ENCODE peak calls at places on chromosomes 2 and 18, in nine cellular contexts. K, E, X, Z, J, Q, F, P and S are unnamed samples.

GRCh38 chr2:163556511-163556910 is 179.3 kb downstream of the FIGN start:
- DNase-seq in K (no peak), E (no peak), X (no peak), Z (no peak), J (no peak), Q (no peak), F (no peak), P (no peak), S (no peak)

GRCh38 chr2:205792908-205793307 is 110.6 kb downstream of the NRP2 start:
- DNase-seq in K (no peak), E (no peak), X (no peak), Z (no peak), J (no peak), Q (no peak), F (no peak), P (no peak), S (no peak)

GRCh38 chr2:69139778-69140177 is 126.8 kb downstream of the ANTXR1 start:
- DNase-seq in K (no peak), E (no peak), X (no peak), Z (no peak), J (no peak), Q (no peak), F (no peak), P (no peak), S (no peak)

GRCh38 chr18:13437034-13437433 is 218.5 kb downstream of the LDLRAD4 start:
- DNase-seq in K (no peak), E (no peak), X (no peak), Z (no peak), J (no peak), Q (no peak), F (no peak), P (no peak), S (no peak)

GRCh38 chr18:11872479-11873136 is 21.4 kb downstream of the CHMP1B start:
- DNase-seq in K (no peak), E (no peak), X (peak), Z (peak), J (no peak), Q (peak), F (no peak), P (no peak), S (no peak)

GRCh38 chr2:172864182-172864581 is 128.5 kb downstream of the RAPGEF4 start:
- DNase-seq in K (peak), E (peak), X (peak), Z (peak), J (no peak), Q (peak), F (peak), P (no peak), S (no peak)

GRCh38 chr18:3605562-3606443 is 155.8 kb downstream of the TGIF1 start:
- DNase-seq in K (no peak), E (no peak), X (no peak), Z (peak), J (no peak), Q (peak), F (no peak), P (peak), S (no peak)

GRCh38 chr2:128319773-128320608 is 1.3 kb upstream of the HS6ST1 start:
- DNase-seq in K (no peak), E (no peak), X (no peak), Z (peak), J (no peak), Q (no peak), F (peak), P (no peak), S (no peak)

GRCh38 chr2:226446406-226447001 is 353.1 kb downstream of the IRS1 start:
- DNase-seq in K (no peak), E (no peak), X (no peak), Z (no peak), J (no peak), Q (no peak), F (no peak), P (no peak), S (no peak)

GRCh38 chr18:79914614-79915160 is 36.8 kb downstream of the SLC66A2 start:
- DNase-seq in K (no peak), E (no peak), X (no peak), Z (no peak), J (no peak), Q (no peak), F (no peak), P (peak), S (no peak)

GRCh38 chr2:26068602-26069298 is 34.9 kb downstream of the RAB10 start:
- DNase-seq in K (no peak), E (peak), X (peak), Z (peak), J (peak), Q (peak), F (no peak), P (no peak), S (peak)

GRCh38 chr2:233059797-233060499 is at the start of gene INPP5D:
- DNase-seq in K (no peak), E (peak), X (no peak), Z (peak), J (peak), Q (no peak), F (peak), P (peak), S (no peak)

GRCh38 chr18:26813043-26813442 is 52.5 kb downstream of the AQP4 start:
- DNase-seq in K (peak), E (no peak), X (peak), Z (peak), J (peak), Q (peak), F (no peak), P (no peak), S (no peak)

GRCh38 chr2:190570871-190571270 is 36.3 kb upstream of the NEMP2 start:
- DNase-seq in K (no peak), E (no peak), X (no peak), Z (no peak), J (no peak), Q (no peak), F (no peak), P (no peak), S (no peak)

GRCh38 chr2:231674587-231675334 is 33.6 kb upstream of the PTMA start:
- DNase-seq in K (peak), E (peak), X (no peak), Z (peak), J (peak), Q (peak), F (peak), P (peak), S (no peak)

GRCh38 chr2:23346781-23347180 is 38.2 kb upstream of the KLHL29 start:
- DNase-seq in K (no peak), E (no peak), X (no peak), Z (no peak), J (no peak), Q (no peak), F (no peak), P (no peak), S (no peak)

GRCh38 chr2:20135631-20136050 is 84.2 kb upstream of the LAPTM4A start:
- DNase-seq in K (peak), E (no peak), X (peak), Z (peak), J (peak), Q (peak), F (peak), P (peak), S (no peak)

GRCh38 chr2:231680992-231681852 is 27.1 kb upstream of the PTMA start:
- DNase-seq in K (peak), E (no peak), X (no peak), Z (peak), J (peak), Q (peak), F (peak), P (peak), S (no peak)

GRCh38 chr2:182912518-182912915 is 46.1 kb upstream of the FRZB start:
- DNase-seq in K (no peak), E (no peak), X (no peak), Z (no peak), J (no peak), Q (no peak), F (no peak), P (no peak), S (no peak)

GRCh38 chr18:3726241-3726951 is 276.4 kb downstream of the TGIF1 start:
- DNase-seq in K (no peak), E (no peak), X (no peak), Z (no peak), J (no peak), Q (no peak), F (no peak), P (no peak), S (no peak)